ENCODE peak calls at places on chromosomes 1 and 21, in ten cellular contexts. One of them, this sample, is unnamed.

GRCh38 chr1:8091691-8092090 is 65.6 kb upstream of the ERRFI1 start:
- DNase-seq in psoas muscle: no peak
- DNase-seq in mesenteric fat pad: no peak
- DNase-seq in NCI-H1694 treated with DMSO at 0.1 percent for 48 hours: no peak
- DNase-seq in astrocyte of the spinal cord: peak
- DNase-seq in occipital lobe: no peak
- DNase-seq in thoracic aorta: no peak
- DNase-seq in T follicular helper cell: no peak
- DNase-seq in mucosa of descending colon: no peak
- DNase-seq in NCI-H345: no peak
- DNase-seq in this sample: no peak

GRCh38 chr1:43315481-43315880 is 14.7 kb downstream of the TIE1 start:
- DNase-seq in mucosa of descending colon: no peak
- DNase-seq in astrocyte of the spinal cord: no peak
- DNase-seq in T follicular helper cell: no peak
- DNase-seq in thoracic aorta: no peak
- DNase-seq in occipital lobe: peak
- DNase-seq in NCI-H1694 treated with DMSO at 0.1 percent for 48 hours: no peak
- DNase-seq in mesenteric fat pad: no peak
- DNase-seq in NCI-H345: no peak
- DNase-seq in psoas muscle: no peak
- DNase-seq in this sample: no peak

GRCh38 chr1:87983841-87984240 is 655.2 kb downstream of the LMO4 start:
- DNase-seq in psoas muscle: no peak
- DNase-seq in thoracic aorta: no peak
- DNase-seq in mesenteric fat pad: no peak
- DNase-seq in astrocyte of the spinal cord: no peak
- DNase-seq in T follicular helper cell: no peak
- DNase-seq in mucosa of descending colon: no peak
- DNase-seq in occipital lobe: no peak
- DNase-seq in NCI-H1694 treated with DMSO at 0.1 percent for 48 hours: no peak
- DNase-seq in NCI-H345: no peak
- DNase-seq in this sample: no peak

GRCh38 chr1:246893205-246893939 is 38.4 kb downstream of the AHCTF1 start:
- DNase-seq in T follicular helper cell: no peak
- DNase-seq in occipital lobe: no peak
- DNase-seq in mesenteric fat pad: no peak
- DNase-seq in psoas muscle: no peak
- DNase-seq in astrocyte of the spinal cord: no peak
- DNase-seq in NCI-H1694 treated with DMSO at 0.1 percent for 48 hours: no peak
- DNase-seq in thoracic aorta: no peak
- DNase-seq in NCI-H345: no peak
- DNase-seq in mucosa of descending colon: no peak
- DNase-seq in this sample: no peak

GRCh38 chr1:110618668-110619067 is 12.5 kb upstream of the KCNA2 start:
- DNase-seq in T follicular helper cell: no peak
- DNase-seq in mucosa of descending colon: no peak
- DNase-seq in thoracic aorta: no peak
- DNase-seq in NCI-H1694 treated with DMSO at 0.1 percent for 48 hours: no peak
- DNase-seq in astrocyte of the spinal cord: no peak
- DNase-seq in occipital lobe: no peak
- DNase-seq in NCI-H345: no peak
- DNase-seq in mesenteric fat pad: peak
- DNase-seq in psoas muscle: no peak
- DNase-seq in this sample: no peak

GRCh38 chr1:207974146-207974545 is 63.2 kb upstream of the CD34 start:
- DNase-seq in occipital lobe: no peak
- DNase-seq in astrocyte of the spinal cord: no peak
- DNase-seq in T follicular helper cell: no peak
- DNase-seq in mesenteric fat pad: no peak
- DNase-seq in thoracic aorta: no peak
- DNase-seq in NCI-H345: no peak
- DNase-seq in NCI-H1694 treated with DMSO at 0.1 percent for 48 hours: no peak
- DNase-seq in mucosa of descending colon: no peak
- DNase-seq in psoas muscle: no peak
- DNase-seq in this sample: no peak

GRCh38 chr1:110948038-110948810 is 15.5 kb downstream of the LRIF1 start:
- DNase-seq in astrocyte of the spinal cord: peak
- DNase-seq in T follicular helper cell: no peak
- DNase-seq in thoracic aorta: no peak
- DNase-seq in psoas muscle: no peak
- DNase-seq in NCI-H1694 treated with DMSO at 0.1 percent for 48 hours: no peak
- DNase-seq in occipital lobe: no peak
- DNase-seq in mesenteric fat pad: no peak
- DNase-seq in NCI-H345: no peak
- DNase-seq in mucosa of descending colon: no peak
- DNase-seq in this sample: no peak

GRCh38 chr1:2584822-2585317 is 1.7 kb upstream of the PRXL2B start:
- DNase-seq in NCI-H1694 treated with DMSO at 0.1 percent for 48 hours: no peak
- DNase-seq in mucosa of descending colon: no peak
- DNase-seq in mesenteric fat pad: no peak
- DNase-seq in thoracic aorta: no peak
- DNase-seq in astrocyte of the spinal cord: no peak
- DNase-seq in T follicular helper cell: no peak
- DNase-seq in psoas muscle: peak
- DNase-seq in occipital lobe: no peak
- DNase-seq in NCI-H345: no peak
- DNase-seq in this sample: no peak

GRCh38 chr21:37483776-37484175 is 117.2 kb downstream of the DYRK1A start:
- DNase-seq in psoas muscle: no peak
- DNase-seq in NCI-H345: no peak
- DNase-seq in NCI-H1694 treated with DMSO at 0.1 percent for 48 hours: no peak
- DNase-seq in mucosa of descending colon: no peak
- DNase-seq in occipital lobe: no peak
- DNase-seq in astrocyte of the spinal cord: no peak
- DNase-seq in mesenteric fat pad: no peak
- DNase-seq in thoracic aorta: no peak
- DNase-seq in T follicular helper cell: no peak
- DNase-seq in this sample: no peak

GRCh38 chr21:21029159-21029558 is 30.9 kb downstream of the NCAM2 start:
- DNase-seq in mucosa of descending colon: no peak
- DNase-seq in astrocyte of the spinal cord: peak
- DNase-seq in thoracic aorta: no peak
- DNase-seq in NCI-H345: no peak
- DNase-seq in occipital lobe: no peak
- DNase-seq in psoas muscle: no peak
- DNase-seq in NCI-H1694 treated with DMSO at 0.1 percent for 48 hours: no peak
- DNase-seq in T follicular helper cell: no peak
- DNase-seq in mesenteric fat pad: no peak
- DNase-seq in this sample: peak

GRCh38 chr1:30649321-30649991 is 73.9 kb downstream of the MATN1 start:
- DNase-seq in NCI-H1694 treated with DMSO at 0.1 percent for 48 hours: no peak
- DNase-seq in thoracic aorta: no peak
- DNase-seq in T follicular helper cell: no peak
- DNase-seq in mucosa of descending colon: no peak
- DNase-seq in psoas muscle: no peak
- DNase-seq in NCI-H345: no peak
- DNase-seq in occipital lobe: no peak
- DNase-seq in astrocyte of the spinal cord: no peak
- DNase-seq in mesenteric fat pad: no peak
- DNase-seq in this sample: no peak

GRCh38 chr1:228381336-228381735 is 25.3 kb downstream of the TRIM11 start:
- DNase-seq in mesenteric fat pad: no peak
- DNase-seq in psoas muscle: peak
- DNase-seq in NCI-H345: no peak
- DNase-seq in occipital lobe: no peak
- DNase-seq in NCI-H1694 treated with DMSO at 0.1 percent for 48 hours: no peak
- DNase-seq in astrocyte of the spinal cord: no peak
- DNase-seq in T follicular helper cell: no peak
- DNase-seq in mucosa of descending colon: no peak
- DNase-seq in thoracic aorta: no peak
- DNase-seq in this sample: no peak

GRCh38 chr1:52368383-52369172 is 2.6 kb upstream of the CC2D1B start:
- DNase-seq in mucosa of descending colon: peak
- DNase-seq in mesenteric fat pad: no peak
- DNase-seq in thoracic aorta: no peak
- DNase-seq in T follicular helper cell: peak
- DNase-seq in NCI-H1694 treated with DMSO at 0.1 percent for 48 hours: peak
- DNase-seq in psoas muscle: peak
- DNase-seq in occipital lobe: no peak
- DNase-seq in astrocyte of the spinal cord: peak
- DNase-seq in NCI-H345: peak
- DNase-seq in this sample: peak

GRCh38 chr1:65109515-65109914 is 38.5 kb upstream of the AK4 start:
- DNase-seq in mucosa of descending colon: no peak
- DNase-seq in mesenteric fat pad: no peak
- DNase-seq in psoas muscle: no peak
- DNase-seq in astrocyte of the spinal cord: no peak
- DNase-seq in NCI-H345: peak
- DNase-seq in NCI-H1694 treated with DMSO at 0.1 percent for 48 hours: no peak
- DNase-seq in occipital lobe: no peak
- DNase-seq in thoracic aorta: no peak
- DNase-seq in T follicular helper cell: no peak
- DNase-seq in this sample: no peak

GRCh38 chr1:206685256-206685748 is 597 bp downstream of the MAPKAPK2 start:
- DNase-seq in NCI-H1694 treated with DMSO at 0.1 percent for 48 hours: no peak
- DNase-seq in mesenteric fat pad: no peak
- DNase-seq in T follicular helper cell: no peak
- DNase-seq in NCI-H345: no peak
- DNase-seq in astrocyte of the spinal cord: peak
- DNase-seq in thoracic aorta: no peak
- DNase-seq in psoas muscle: peak
- DNase-seq in mucosa of descending colon: peak
- DNase-seq in occipital lobe: no peak
- DNase-seq in this sample: peak

GRCh38 chr1:109794319-109795132 is 30.8 kb upstream of the EPS8L3 start:
- DNase-seq in psoas muscle: peak
- DNase-seq in astrocyte of the spinal cord: no peak
- DNase-seq in NCI-H1694 treated with DMSO at 0.1 percent for 48 hours: no peak
- DNase-seq in thoracic aorta: no peak
- DNase-seq in T follicular helper cell: no peak
- DNase-seq in mucosa of descending colon: peak
- DNase-seq in NCI-H345: no peak
- DNase-seq in occipital lobe: no peak
- DNase-seq in mesenteric fat pad: peak
- DNase-seq in this sample: peak

GRCh38 chr21:41755258-41755933 is 11.5 kb downstream of the RIPK4 start:
- DNase-seq in mesenteric fat pad: no peak
- DNase-seq in mucosa of descending colon: no peak
- DNase-seq in NCI-H1694 treated with DMSO at 0.1 percent for 48 hours: no peak
- DNase-seq in psoas muscle: no peak
- DNase-seq in occipital lobe: no peak
- DNase-seq in T follicular helper cell: no peak
- DNase-seq in NCI-H345: no peak
- DNase-seq in astrocyte of the spinal cord: no peak
- DNase-seq in thoracic aorta: no peak
- DNase-seq in this sample: no peak

GRCh38 chr21:26041441-26042180 is 129.0 kb downstream of the APP start:
- DNase-seq in T follicular helper cell: no peak
- DNase-seq in NCI-H1694 treated with DMSO at 0.1 percent for 48 hours: peak
- DNase-seq in mucosa of descending colon: no peak
- DNase-seq in psoas muscle: no peak
- DNase-seq in NCI-H345: no peak
- DNase-seq in mesenteric fat pad: no peak
- DNase-seq in occipital lobe: no peak
- DNase-seq in astrocyte of the spinal cord: peak
- DNase-seq in thoracic aorta: no peak
- DNase-seq in this sample: no peak

GRCh38 chr1:155975375-155976061 is 2.8 kb downstream of the ARHGEF2 start:
- DNase-seq in psoas muscle: no peak
- DNase-seq in NCI-H1694 treated with DMSO at 0.1 percent for 48 hours: peak
- DNase-seq in T follicular helper cell: no peak
- DNase-seq in thoracic aorta: no peak
- DNase-seq in occipital lobe: no peak
- DNase-seq in NCI-H345: no peak
- DNase-seq in mesenteric fat pad: no peak
- DNase-seq in astrocyte of the spinal cord: no peak
- DNase-seq in mucosa of descending colon: no peak
- DNase-seq in this sample: no peak

GRCh38 chr1:226268421-226269124 is 40.4 kb downstream of the LIN9 start:
- DNase-seq in NCI-H1694 treated with DMSO at 0.1 percent for 48 hours: no peak
- DNase-seq in mucosa of descending colon: no peak
- DNase-seq in astrocyte of the spinal cord: peak
- DNase-seq in T follicular helper cell: no peak
- DNase-seq in thoracic aorta: no peak
- DNase-seq in psoas muscle: no peak
- DNase-seq in mesenteric fat pad: no peak
- DNase-seq in occipital lobe: no peak
- DNase-seq in NCI-H345: no peak
- DNase-seq in this sample: no peak

GRCh38 chr21:45405819-45406762 is 1.1 kb downstream of the COL18A1 start:
- DNase-seq in thoracic aorta: no peak
- DNase-seq in mucosa of descending colon: peak
- DNase-seq in psoas muscle: peak
- DNase-seq in NCI-H345: no peak
- DNase-seq in mesenteric fat pad: no peak
- DNase-seq in T follicular helper cell: no peak
- DNase-seq in NCI-H1694 treated with DMSO at 0.1 percent for 48 hours: no peak
- DNase-seq in astrocyte of the spinal cord: peak
- DNase-seq in occipital lobe: no peak
- DNase-seq in this sample: no peak

GRCh38 chr1:96492236-96492635 is 229.3 kb upstream of the PTBP2 start:
- DNase-seq in T follicular helper cell: no peak
- DNase-seq in NCI-H1694 treated with DMSO at 0.1 percent for 48 hours: no peak
- DNase-seq in NCI-H345: peak
- DNase-seq in thoracic aorta: no peak
- DNase-seq in astrocyte of the spinal cord: no peak
- DNase-seq in psoas muscle: peak
- DNase-seq in occipital lobe: no peak
- DNase-seq in mucosa of descending colon: no peak
- DNase-seq in mesenteric fat pad: no peak
- DNase-seq in this sample: no peak

GRCh38 chr1:44283524-44284173 is 70.4 kb downstream of the DMAP1 start:
- DNase-seq in occipital lobe: no peak
- DNase-seq in NCI-H1694 treated with DMSO at 0.1 percent for 48 hours: no peak
- DNase-seq in T follicular helper cell: no peak
- DNase-seq in thoracic aorta: no peak
- DNase-seq in NCI-H345: peak
- DNase-seq in astrocyte of the spinal cord: no peak
- DNase-seq in psoas muscle: no peak
- DNase-seq in mesenteric fat pad: no peak
- DNase-seq in mucosa of descending colon: no peak
- DNase-seq in this sample: peak

GRCh38 chr1:76862447-76862846 is 4.8 kb upstream of the ST6GALNAC5 start:
- DNase-seq in mesenteric fat pad: no peak
- DNase-seq in NCI-H1694 treated with DMSO at 0.1 percent for 48 hours: no peak
- DNase-seq in thoracic aorta: no peak
- DNase-seq in astrocyte of the spinal cord: peak
- DNase-seq in T follicular helper cell: no peak
- DNase-seq in occipital lobe: no peak
- DNase-seq in mucosa of descending colon: no peak
- DNase-seq in psoas muscle: no peak
- DNase-seq in NCI-H345: no peak
- DNase-seq in this sample: no peak

GRCh38 chr1:71083271-71083670 is 2.4 kb upstream of the ZRANB2 start:
- DNase-seq in occipital lobe: no peak
- DNase-seq in mesenteric fat pad: no peak
- DNase-seq in thoracic aorta: no peak
- DNase-seq in T follicular helper cell: no peak
- DNase-seq in NCI-H345: no peak
- DNase-seq in psoas muscle: no peak
- DNase-seq in mucosa of descending colon: no peak
- DNase-seq in astrocyte of the spinal cord: peak
- DNase-seq in NCI-H1694 treated with DMSO at 0.1 percent for 48 hours: no peak
- DNase-seq in this sample: no peak

GRCh38 chr1:232263452-232263851 is 366.5 kb downstream of the SIPA1L2 start:
- DNase-seq in thoracic aorta: no peak
- DNase-seq in mesenteric fat pad: no peak
- DNase-seq in occipital lobe: no peak
- DNase-seq in mucosa of descending colon: no peak
- DNase-seq in psoas muscle: no peak
- DNase-seq in NCI-H1694 treated with DMSO at 0.1 percent for 48 hours: no peak
- DNase-seq in T follicular helper cell: no peak
- DNase-seq in astrocyte of the spinal cord: no peak
- DNase-seq in NCI-H345: no peak
- DNase-seq in this sample: no peak

GRCh38 chr1:183251959-183252450 is 65.9 kb downstream of the LAMC2 start:
- DNase-seq in NCI-H1694 treated with DMSO at 0.1 percent for 48 hours: no peak
- DNase-seq in astrocyte of the spinal cord: no peak
- DNase-seq in psoas muscle: no peak
- DNase-seq in T follicular helper cell: no peak
- DNase-seq in NCI-H345: no peak
- DNase-seq in thoracic aorta: no peak
- DNase-seq in mesenteric fat pad: no peak
- DNase-seq in occipital lobe: no peak
- DNase-seq in mucosa of descending colon: no peak
- DNase-seq in this sample: no peak

GRCh38 chr21:34734696-34735095 is 65.9 kb downstream of the CLIC6 start:
- DNase-seq in NCI-H1694 treated with DMSO at 0.1 percent for 48 hours: no peak
- DNase-seq in astrocyte of the spinal cord: no peak
- DNase-seq in T follicular helper cell: no peak
- DNase-seq in NCI-H345: no peak
- DNase-seq in occipital lobe: no peak
- DNase-seq in psoas muscle: peak
- DNase-seq in mesenteric fat pad: no peak
- DNase-seq in mucosa of descending colon: no peak
- DNase-seq in thoracic aorta: no peak
- DNase-seq in this sample: no peak

This sample was measured in NCI-H2081.